ENCODE peak calls at places on chromosomes 6 and 20, in six cellular contexts. One of them, this sample, is unnamed.

GRCh38 chr6:96301023-96301422 is 220.6 kb upstream of the UFL1 start:
- DNase-seq in kidney epithelial cell: peak
- DNase-seq in DMS 273 treated with DMSO at 0.1 percent for 48 hours: no peak
- DNase-seq in G401: no peak
- DNase-seq in stimulated activated CD4-positive, alpha-beta T cell treated with anti-CD3 and anti-CD28 coated beads, Interleukin-2, amount 100 ng/mL, for 48 hours: no peak
- DNase-seq in B cell: no peak
- DNase-seq in this sample: no peak

GRCh38 chr20:40563296-40563950 is 125.6 kb downstream of the MAFB start:
- DNase-seq in stimulated activated CD4-positive, alpha-beta T cell treated with anti-CD3 and anti-CD28 coated beads, Interleukin-2, amount 100 ng/mL, for 48 hours: no peak
- DNase-seq in DMS 273 treated with DMSO at 0.1 percent for 48 hours: no peak
- DNase-seq in kidney epithelial cell: no peak
- DNase-seq in G401: no peak
- DNase-seq in B cell: no peak
- DNase-seq in this sample: peak

GRCh38 chr6:13992417-13993055 is 67.8 kb downstream of the RNF182 start:
- DNase-seq in B cell: no peak
- DNase-seq in kidney epithelial cell: peak
- DNase-seq in DMS 273 treated with DMSO at 0.1 percent for 48 hours: no peak
- DNase-seq in stimulated activated CD4-positive, alpha-beta T cell treated with anti-CD3 and anti-CD28 coated beads, Interleukin-2, amount 100 ng/mL, for 48 hours: no peak
- DNase-seq in G401: no peak
- DNase-seq in this sample: peak

GRCh38 chr6:5335020-5335419 is 73.7 kb downstream of the FARS2 start:
- DNase-seq in B cell: peak
- DNase-seq in G401: no peak
- DNase-seq in DMS 273 treated with DMSO at 0.1 percent for 48 hours: no peak
- DNase-seq in stimulated activated CD4-positive, alpha-beta T cell treated with anti-CD3 and anti-CD28 coated beads, Interleukin-2, amount 100 ng/mL, for 48 hours: no peak
- DNase-seq in kidney epithelial cell: no peak
- DNase-seq in this sample: no peak

GRCh38 chr20:41427833-41428232 is 61.2 kb upstream of the EMILIN3 start:
- DNase-seq in G401: no peak
- DNase-seq in DMS 273 treated with DMSO at 0.1 percent for 48 hours: no peak
- DNase-seq in B cell: no peak
- DNase-seq in kidney epithelial cell: no peak
- DNase-seq in stimulated activated CD4-positive, alpha-beta T cell treated with anti-CD3 and anti-CD28 coated beads, Interleukin-2, amount 100 ng/mL, for 48 hours: no peak
- DNase-seq in this sample: no peak

GRCh38 chr6:88133718-88134117 is 32.4 kb downstream of the CNR1 start:
- DNase-seq in stimulated activated CD4-positive, alpha-beta T cell treated with anti-CD3 and anti-CD28 coated beads, Interleukin-2, amount 100 ng/mL, for 48 hours: no peak
- DNase-seq in B cell: no peak
- DNase-seq in kidney epithelial cell: no peak
- DNase-seq in G401: no peak
- DNase-seq in DMS 273 treated with DMSO at 0.1 percent for 48 hours: no peak
- DNase-seq in this sample: no peak

GRCh38 chr20:43191946-43192847 is 2.5 kb upstream of the PTPRT start:
- DNase-seq in G401: no peak
- DNase-seq in kidney epithelial cell: no peak
- DNase-seq in stimulated activated CD4-positive, alpha-beta T cell treated with anti-CD3 and anti-CD28 coated beads, Interleukin-2, amount 100 ng/mL, for 48 hours: peak
- DNase-seq in DMS 273 treated with DMSO at 0.1 percent for 48 hours: no peak
- DNase-seq in B cell: no peak
- DNase-seq in this sample: no peak

GRCh38 chr6:137904822-137905617 is 38.0 kb downstream of the TNFAIP3 start:
- DNase-seq in stimulated activated CD4-positive, alpha-beta T cell treated with anti-CD3 and anti-CD28 coated beads, Interleukin-2, amount 100 ng/mL, for 48 hours: peak
- DNase-seq in B cell: peak
- DNase-seq in kidney epithelial cell: no peak
- DNase-seq in DMS 273 treated with DMSO at 0.1 percent for 48 hours: no peak
- DNase-seq in G401: no peak
- DNase-seq in this sample: no peak

GRCh38 chr6:90028995-90029635 is 134.8 kb downstream of the GJA10 start:
- DNase-seq in DMS 273 treated with DMSO at 0.1 percent for 48 hours: no peak
- DNase-seq in G401: no peak
- DNase-seq in B cell: no peak
- DNase-seq in stimulated activated CD4-positive, alpha-beta T cell treated with anti-CD3 and anti-CD28 coated beads, Interleukin-2, amount 100 ng/mL, for 48 hours: no peak
- DNase-seq in kidney epithelial cell: no peak
- DNase-seq in this sample: no peak

GRCh38 chr6:80641591-80641990 is 535.1 kb downstream of the BCKDHB start:
- DNase-seq in stimulated activated CD4-positive, alpha-beta T cell treated with anti-CD3 and anti-CD28 coated beads, Interleukin-2, amount 100 ng/mL, for 48 hours: no peak
- DNase-seq in B cell: no peak
- DNase-seq in G401: no peak
- DNase-seq in kidney epithelial cell: no peak
- DNase-seq in DMS 273 treated with DMSO at 0.1 percent for 48 hours: no peak
- DNase-seq in this sample: no peak

GRCh38 chr6:165220030-165220429 is 89.4 kb downstream of the C6orf118 start:
- DNase-seq in DMS 273 treated with DMSO at 0.1 percent for 48 hours: no peak
- DNase-seq in stimulated activated CD4-positive, alpha-beta T cell treated with anti-CD3 and anti-CD28 coated beads, Interleukin-2, amount 100 ng/mL, for 48 hours: no peak
- DNase-seq in kidney epithelial cell: no peak
- DNase-seq in B cell: no peak
- DNase-seq in G401: peak
- DNase-seq in this sample: no peak

GRCh38 chr6:329888-330691 is 37.8 kb downstream of the DUSP22 start:
- DNase-seq in kidney epithelial cell: no peak
- DNase-seq in G401: no peak
- DNase-seq in stimulated activated CD4-positive, alpha-beta T cell treated with anti-CD3 and anti-CD28 coated beads, Interleukin-2, amount 100 ng/mL, for 48 hours: no peak
- DNase-seq in B cell: no peak
- DNase-seq in DMS 273 treated with DMSO at 0.1 percent for 48 hours: no peak
- DNase-seq in this sample: no peak

GRCh38 chr6:169171951-169172350 is 81.7 kb downstream of the THBS2 start:
- DNase-seq in DMS 273 treated with DMSO at 0.1 percent for 48 hours: no peak
- DNase-seq in stimulated activated CD4-positive, alpha-beta T cell treated with anti-CD3 and anti-CD28 coated beads, Interleukin-2, amount 100 ng/mL, for 48 hours: no peak
- DNase-seq in G401: no peak
- DNase-seq in B cell: no peak
- DNase-seq in kidney epithelial cell: no peak
- DNase-seq in this sample: no peak

GRCh38 chr20:53168491-53168890 is 196.3 kb downstream of the TSHZ2 start:
- DNase-seq in stimulated activated CD4-positive, alpha-beta T cell treated with anti-CD3 and anti-CD28 coated beads, Interleukin-2, amount 100 ng/mL, for 48 hours: no peak
- DNase-seq in G401: no peak
- DNase-seq in kidney epithelial cell: no peak
- DNase-seq in DMS 273 treated with DMSO at 0.1 percent for 48 hours: no peak
- DNase-seq in B cell: no peak
- DNase-seq in this sample: no peak

GRCh38 chr6:10307476-10307875 is 107.4 kb downstream of the TFAP2A start:
- DNase-seq in DMS 273 treated with DMSO at 0.1 percent for 48 hours: no peak
- DNase-seq in stimulated activated CD4-positive, alpha-beta T cell treated with anti-CD3 and anti-CD28 coated beads, Interleukin-2, amount 100 ng/mL, for 48 hours: no peak
- DNase-seq in G401: no peak
- DNase-seq in kidney epithelial cell: no peak
- DNase-seq in B cell: no peak
- DNase-seq in this sample: no peak

GRCh38 chr6:168007592-168008338 is 10.3 kb downstream of the KIF25 start:
- DNase-seq in DMS 273 treated with DMSO at 0.1 percent for 48 hours: no peak
- DNase-seq in kidney epithelial cell: peak
- DNase-seq in G401: no peak
- DNase-seq in stimulated activated CD4-positive, alpha-beta T cell treated with anti-CD3 and anti-CD28 coated beads, Interleukin-2, amount 100 ng/mL, for 48 hours: no peak
- DNase-seq in B cell: no peak
- DNase-seq in this sample: peak

GRCh38 chr20:43916875-43917371 is 2.3 kb downstream of the TOX2 start:
- DNase-seq in stimulated activated CD4-positive, alpha-beta T cell treated with anti-CD3 and anti-CD28 coated beads, Interleukin-2, amount 100 ng/mL, for 48 hours: no peak
- DNase-seq in DMS 273 treated with DMSO at 0.1 percent for 48 hours: no peak
- DNase-seq in B cell: no peak
- DNase-seq in G401: no peak
- DNase-seq in kidney epithelial cell: no peak
- DNase-seq in this sample: no peak

GRCh38 chr6:169990095-169991030 is 238.9 kb downstream of the ERMARD start:
- DNase-seq in B cell: peak
- DNase-seq in kidney epithelial cell: no peak
- DNase-seq in G401: no peak
- DNase-seq in DMS 273 treated with DMSO at 0.1 percent for 48 hours: no peak
- DNase-seq in stimulated activated CD4-positive, alpha-beta T cell treated with anti-CD3 and anti-CD28 coated beads, Interleukin-2, amount 100 ng/mL, for 48 hours: peak
- DNase-seq in this sample: no peak

GRCh38 chr20:32979201-32979998 is 24.8 kb downstream of the SUN5 start:
- DNase-seq in G401: no peak
- DNase-seq in B cell: no peak
- DNase-seq in kidney epithelial cell: no peak
- DNase-seq in DMS 273 treated with DMSO at 0.1 percent for 48 hours: no peak
- DNase-seq in stimulated activated CD4-positive, alpha-beta T cell treated with anti-CD3 and anti-CD28 coated beads, Interleukin-2, amount 100 ng/mL, for 48 hours: no peak
- DNase-seq in this sample: no peak

GRCh38 chr6:18307006-18307405 is 42.7 kb upstream of the DEK start:
- DNase-seq in kidney epithelial cell: no peak
- DNase-seq in G401: no peak
- DNase-seq in B cell: no peak
- DNase-seq in DMS 273 treated with DMSO at 0.1 percent for 48 hours: no peak
- DNase-seq in stimulated activated CD4-positive, alpha-beta T cell treated with anti-CD3 and anti-CD28 coated beads, Interleukin-2, amount 100 ng/mL, for 48 hours: no peak
- DNase-seq in this sample: no peak

GRCh38 chr6:167731731-167732422 is 94.8 kb upstream of the AFDN start:
- DNase-seq in kidney epithelial cell: no peak
- DNase-seq in G401: no peak
- DNase-seq in stimulated activated CD4-positive, alpha-beta T cell treated with anti-CD3 and anti-CD28 coated beads, Interleukin-2, amount 100 ng/mL, for 48 hours: no peak
- DNase-seq in B cell: no peak
- DNase-seq in DMS 273 treated with DMSO at 0.1 percent for 48 hours: no peak
- DNase-seq in this sample: no peak

GRCh38 chr6:142728367-142728766 is 216.6 kb downstream of the HIVEP2 start:
- DNase-seq in kidney epithelial cell: no peak
- DNase-seq in G401: no peak
- DNase-seq in stimulated activated CD4-positive, alpha-beta T cell treated with anti-CD3 and anti-CD28 coated beads, Interleukin-2, amount 100 ng/mL, for 48 hours: no peak
- DNase-seq in B cell: no peak
- DNase-seq in DMS 273 treated with DMSO at 0.1 percent for 48 hours: no peak
- DNase-seq in this sample: peak

GRCh38 chr20:19621072-19621471 is 137.0 kb upstream of the RIN2 start:
- DNase-seq in DMS 273 treated with DMSO at 0.1 percent for 48 hours: no peak
- DNase-seq in G401: no peak
- DNase-seq in B cell: no peak
- DNase-seq in stimulated activated CD4-positive, alpha-beta T cell treated with anti-CD3 and anti-CD28 coated beads, Interleukin-2, amount 100 ng/mL, for 48 hours: no peak
- DNase-seq in kidney epithelial cell: no peak
- DNase-seq in this sample: peak

GRCh38 chr20:1537731-1538058 is 19.8 kb downstream of the SIRPD start:
- DNase-seq in G401: no peak
- DNase-seq in B cell: peak
- DNase-seq in stimulated activated CD4-positive, alpha-beta T cell treated with anti-CD3 and anti-CD28 coated beads, Interleukin-2, amount 100 ng/mL, for 48 hours: no peak
- DNase-seq in kidney epithelial cell: no peak
- DNase-seq in DMS 273 treated with DMSO at 0.1 percent for 48 hours: no peak
- DNase-seq in this sample: no peak

GRCh38 chr20:3510110-3510509 is 39.3 kb downstream of the ATRN start:
- DNase-seq in G401: no peak
- DNase-seq in B cell: no peak
- DNase-seq in stimulated activated CD4-positive, alpha-beta T cell treated with anti-CD3 and anti-CD28 coated beads, Interleukin-2, amount 100 ng/mL, for 48 hours: no peak
- DNase-seq in DMS 273 treated with DMSO at 0.1 percent for 48 hours: no peak
- DNase-seq in kidney epithelial cell: no peak
- DNase-seq in this sample: no peak

GRCh38 chr6:123888779-123889513 is 85.3 kb downstream of the NKAIN2 start:
- DNase-seq in kidney epithelial cell: no peak
- DNase-seq in G401: peak
- DNase-seq in stimulated activated CD4-positive, alpha-beta T cell treated with anti-CD3 and anti-CD28 coated beads, Interleukin-2, amount 100 ng/mL, for 48 hours: no peak
- DNase-seq in DMS 273 treated with DMSO at 0.1 percent for 48 hours: no peak
- DNase-seq in B cell: no peak
- DNase-seq in this sample: no peak

GRCh38 chr6:96467814-96468213 is 53.8 kb upstream of the UFL1 start:
- DNase-seq in B cell: no peak
- DNase-seq in stimulated activated CD4-positive, alpha-beta T cell treated with anti-CD3 and anti-CD28 coated beads, Interleukin-2, amount 100 ng/mL, for 48 hours: no peak
- DNase-seq in kidney epithelial cell: no peak
- DNase-seq in G401: no peak
- DNase-seq in DMS 273 treated with DMSO at 0.1 percent for 48 hours: no peak
- DNase-seq in this sample: no peak

GRCh38 chr6:149938571-149939462 is 3.0 kb upstream of the ULBP2 start:
- DNase-seq in DMS 273 treated with DMSO at 0.1 percent for 48 hours: no peak
- DNase-seq in B cell: peak
- DNase-seq in kidney epithelial cell: no peak
- DNase-seq in stimulated activated CD4-positive, alpha-beta T cell treated with anti-CD3 and anti-CD28 coated beads, Interleukin-2, amount 100 ng/mL, for 48 hours: no peak
- DNase-seq in G401: no peak
- DNase-seq in this sample: no peak

GRCh38 chr6:148611213-148611612 is 135.6 kb upstream of the UST start:
- DNase-seq in stimulated activated CD4-positive, alpha-beta T cell treated with anti-CD3 and anti-CD28 coated beads, Interleukin-2, amount 100 ng/mL, for 48 hours: no peak
- DNase-seq in G401: peak
- DNase-seq in kidney epithelial cell: no peak
- DNase-seq in DMS 273 treated with DMSO at 0.1 percent for 48 hours: no peak
- DNase-seq in B cell: no peak
- DNase-seq in this sample: peak

GRCh38 chr20:35947489-35947888 is 6.8 kb downstream of the SCAND1 start:
- DNase-seq in stimulated activated CD4-positive, alpha-beta T cell treated with anti-CD3 and anti-CD28 coated beads, Interleukin-2, amount 100 ng/mL, for 48 hours: no peak
- DNase-seq in kidney epithelial cell: no peak
- DNase-seq in G401: peak
- DNase-seq in DMS 273 treated with DMSO at 0.1 percent for 48 hours: no peak
- DNase-seq in B cell: peak
- DNase-seq in this sample: no peak

GRCh38 chr6:169426611-169427010 is 173.0 kb upstream of the THBS2 start:
- DNase-seq in stimulated activated CD4-positive, alpha-beta T cell treated with anti-CD3 and anti-CD28 coated beads, Interleukin-2, amount 100 ng/mL, for 48 hours: no peak
- DNase-seq in DMS 273 treated with DMSO at 0.1 percent for 48 hours: no peak
- DNase-seq in kidney epithelial cell: no peak
- DNase-seq in G401: no peak
- DNase-seq in B cell: no peak
- DNase-seq in this sample: no peak

GRCh38 chr6:154996841-154997311 is 1.8 kb downstream of the TIAM2 start:
- DNase-seq in G401: no peak
- DNase-seq in kidney epithelial cell: peak
- DNase-seq in stimulated activated CD4-positive, alpha-beta T cell treated with anti-CD3 and anti-CD28 coated beads, Interleukin-2, amount 100 ng/mL, for 48 hours: no peak
- DNase-seq in B cell: no peak
- DNase-seq in DMS 273 treated with DMSO at 0.1 percent for 48 hours: no peak
- DNase-seq in this sample: no peak

GRCh38 chr6:34585108-34585507 is 29.0 kb upstream of the SPDEF start:
- DNase-seq in DMS 273 treated with DMSO at 0.1 percent for 48 hours: no peak
- DNase-seq in kidney epithelial cell: no peak
- DNase-seq in B cell: no peak
- DNase-seq in G401: no peak
- DNase-seq in stimulated activated CD4-positive, alpha-beta T cell treated with anti-CD3 and anti-CD28 coated beads, Interleukin-2, amount 100 ng/mL, for 48 hours: no peak
- DNase-seq in this sample: no peak

GRCh38 chr20:32752458-32753250 is 9.4 kb upstream of the COMMD7 start:
- DNase-seq in kidney epithelial cell: peak
- DNase-seq in DMS 273 treated with DMSO at 0.1 percent for 48 hours: no peak
- DNase-seq in G401: no peak
- DNase-seq in stimulated activated CD4-positive, alpha-beta T cell treated with anti-CD3 and anti-CD28 coated beads, Interleukin-2, amount 100 ng/mL, for 48 hours: no peak
- DNase-seq in B cell: no peak
- DNase-seq in this sample: no peak

GRCh38 chr6:41367700-41368099 is 32.3 kb downstream of the NCR2 start:
- DNase-seq in DMS 273 treated with DMSO at 0.1 percent for 48 hours: peak
- DNase-seq in B cell: no peak
- DNase-seq in kidney epithelial cell: no peak
- DNase-seq in stimulated activated CD4-positive, alpha-beta T cell treated with anti-CD3 and anti-CD28 coated beads, Interleukin-2, amount 100 ng/mL, for 48 hours: no peak
- DNase-seq in G401: peak
- DNase-seq in this sample: no peak

This sample was measured in epithelial cell of prostate.